ENCODE peak calls at places on chromosomes 13 and 19, in ten cellular contexts. K is uterus, T is left ventricle myocardium inferior, A is OCI-LY7, I is breast epithelium, E is right atrium auricular region, C is PC-3, D is tibial nerve, S is IMR-90, L is gastrocnemius medialis. R is an unnamed sample.

GRCh38 chr13:33514362-33514761 is 228.8 kb upstream of the STARD13 start:
- DNase-seq in K (no peak), T (no peak), A (peak), I (no peak), E (no peak), C (peak), D (no peak), S (no peak), L (no peak), R (no peak)

GRCh38 chr19:55251296-55252081 is 7.3 kb downstream of the PPP6R1 start:
- DNase-seq in K (no peak), T (no peak), A (peak), I (no peak), E (no peak), C (peak), D (no peak), S (peak), L (no peak), R (peak)

GRCh38 chr19:35088514-35088913 is 27.1 kb upstream of the FXYD3 start:
- DNase-seq in K (no peak), T (no peak), A (peak), I (no peak), E (no peak), C (peak), D (no peak), S (peak), L (no peak), R (peak)

GRCh38 chr13:27868639-27869435 is 51.0 kb upstream of the PDX1 start:
- DNase-seq in K (no peak), T (no peak), A (peak), I (no peak), E (no peak), C (peak), D (no peak), S (peak), L (no peak), R (peak)

GRCh38 chr13:114142640-114143490 is 10.4 kb upstream of the RASA3 start:
- DNase-seq in K (no peak), T (no peak), A (peak), I (no peak), E (no peak), C (no peak), D (no peak), S (peak), L (no peak), R (no peak)

GRCh38 chr13:44693156-44693826 is 117.2 kb upstream of the TSC22D1 start:
- DNase-seq in K (no peak), T (no peak), A (no peak), I (no peak), E (no peak), C (no peak), D (no peak), S (no peak), L (no peak), R (no peak)

GRCh38 chr19:50427997-50428425 is 4.7 kb upstream of the MYBPC2 start:
- DNase-seq in K (peak), T (peak), A (peak), I (peak), E (peak), C (no peak), D (peak), S (peak), L (peak), R (peak)

GRCh38 chr13:50512602-50513527 is 330.6 kb downstream of the DLEU7 start:
- DNase-seq in K (peak), T (peak), A (peak), I (peak), E (peak), C (peak), D (peak), S (peak), L (peak), R (peak)

GRCh38 chr13:59303433-59303832 is 860.3 kb downstream of the DIAPH3 start:
- DNase-seq in K (no peak), T (no peak), A (no peak), I (no peak), E (no peak), C (no peak), D (no peak), S (no peak), L (no peak), R (no peak)

GRCh38 chr13:30181856-30182651 is 125.3 kb downstream of the KATNAL1 start:
- DNase-seq in K (no peak), T (no peak), A (no peak), I (no peak), E (no peak), C (no peak), D (no peak), S (no peak), L (no peak), R (no peak)

GRCh38 chr19:13881692-13882418 is 4.9 kb downstream of the NANOS3 start:
- DNase-seq in K (no peak), T (no peak), A (no peak), I (peak), E (no peak), C (no peak), D (no peak), S (peak), L (no peak), R (no peak)

GRCh38 chr19:35813043-35813890 is 622 bp upstream of the PRODH2 start:
- DNase-seq in K (no peak), T (no peak), A (no peak), I (no peak), E (no peak), C (no peak), D (no peak), S (no peak), L (no peak), R (no peak)

GRCh38 chr19:51440846-51441409 is 17.3 kb downstream of the SIGLEC8 start:
- DNase-seq in K (no peak), T (no peak), A (no peak), I (no peak), E (no peak), C (peak), D (no peak), S (no peak), L (no peak), R (no peak)

GRCh38 chr13:20090349-20090748 is 70.5 kb downstream of the GJA3 start:
- DNase-seq in K (no peak), T (no peak), A (no peak), I (no peak), E (no peak), C (peak), D (no peak), S (no peak), L (no peak), R (no peak)

GRCh38 chr13:35906636-35907035 is 224.5 kb downstream of the DCLK1 start:
- DNase-seq in K (no peak), T (no peak), A (no peak), I (no peak), E (no peak), C (no peak), D (no peak), S (no peak), L (no peak), R (no peak)

GRCh38 chr13:20294497-20294896 is 62.4 kb upstream of the GJB6 start:
- DNase-seq in K (no peak), T (no peak), A (no peak), I (no peak), E (no peak), C (peak), D (no peak), S (no peak), L (no peak), R (no peak)

GRCh38 chr13:70189981-70190380 is 81.7 kb upstream of the KLHL1 start:
- DNase-seq in K (no peak), T (no peak), A (no peak), I (no peak), E (no peak), C (no peak), D (no peak), S (no peak), L (no peak), R (no peak)

GRCh38 chr19:4369888-4370260 is 26.5 kb downstream of the MPND start:
- DNase-seq in K (no peak), T (no peak), A (peak), I (no peak), E (no peak), C (no peak), D (no peak), S (peak), L (peak), R (no peak)

GRCh38 chr19:5230730-5231555 is 109.7 kb downstream of the PTPRS start:
- DNase-seq in K (no peak), T (no peak), A (no peak), I (no peak), E (no peak), C (no peak), D (no peak), S (no peak), L (no peak), R (no peak)

GRCh38 chr13:113555141-113555540 is 29.4 kb upstream of the TFDP1 start:
- DNase-seq in K (no peak), T (no peak), A (no peak), I (no peak), E (peak), C (no peak), D (no peak), S (no peak), L (no peak), R (no peak)

GRCh38 chr19:2327773-2328400 is 499 bp downstream of the LSM7 start:
- DNase-seq in K (no peak), T (no peak), A (peak), I (no peak), E (no peak), C (peak), D (peak), S (peak), L (no peak), R (peak)

GRCh38 chr19:35665157-35665556 is 1.2 kb upstream of the UPK1A start:
- DNase-seq in K (no peak), T (no peak), A (no peak), I (no peak), E (no peak), C (no peak), D (no peak), S (no peak), L (no peak), R (no peak)

GRCh38 chr13:96052655-96053002 is 572 bp downstream of the UGGT2 start:
- DNase-seq in K (no peak), T (no peak), A (no peak), I (no peak), E (no peak), C (peak), D (no peak), S (peak), L (no peak), R (peak)

GRCh38 chr13:24921003-24921402 is 157.0 kb downstream of the RNF17 start:
- DNase-seq in K (no peak), T (no peak), A (no peak), I (no peak), E (no peak), C (peak), D (no peak), S (no peak), L (no peak), R (no peak)

GRCh38 chr19:28468701-28469459 is 744.1 kb downstream of the UQCRFS1 start:
- DNase-seq in K (no peak), T (no peak), A (peak), I (no peak), E (no peak), C (peak), D (no peak), S (no peak), L (peak), R (peak)

GRCh38 chr19:42619271-42619670 is 24.5 kb upstream of the CEACAM8 start:
- DNase-seq in K (no peak), T (no peak), A (no peak), I (no peak), E (no peak), C (no peak), D (no peak), S (no peak), L (no peak), R (no peak)

GRCh38 chr19:46633130-46633529 is 2.9 kb downstream of the GNG8 start:
- DNase-seq in K (no peak), T (no peak), A (no peak), I (no peak), E (no peak), C (no peak), D (no peak), S (no peak), L (no peak), R (no peak)

GRCh38 chr19:3360494-3361383 is 5.6 kb upstream of the NFIC start:
- DNase-seq in K (no peak), T (peak), A (peak), I (peak), E (peak), C (peak), D (no peak), S (no peak), L (peak), R (no peak)

GRCh38 chr19:31985001-31985605 is 360.3 kb upstream of the ZNF507 start:
- DNase-seq in K (no peak), T (no peak), A (no peak), I (no peak), E (no peak), C (no peak), D (peak), S (no peak), L (no peak), R (no peak)

GRCh38 chr13:99083976-99084375 is 106.1 kb upstream of the DOCK9 start:
- DNase-seq in K (no peak), T (no peak), A (peak), I (no peak), E (no peak), C (no peak), D (no peak), S (no peak), L (no peak), R (no peak)
- H3K27ac ChIP-seq in K (no peak), T (peak), A (peak), I (no peak), E (no peak), C (no peak), D (no peak), S (no peak), L (no peak), R (no peak)

DNA sequence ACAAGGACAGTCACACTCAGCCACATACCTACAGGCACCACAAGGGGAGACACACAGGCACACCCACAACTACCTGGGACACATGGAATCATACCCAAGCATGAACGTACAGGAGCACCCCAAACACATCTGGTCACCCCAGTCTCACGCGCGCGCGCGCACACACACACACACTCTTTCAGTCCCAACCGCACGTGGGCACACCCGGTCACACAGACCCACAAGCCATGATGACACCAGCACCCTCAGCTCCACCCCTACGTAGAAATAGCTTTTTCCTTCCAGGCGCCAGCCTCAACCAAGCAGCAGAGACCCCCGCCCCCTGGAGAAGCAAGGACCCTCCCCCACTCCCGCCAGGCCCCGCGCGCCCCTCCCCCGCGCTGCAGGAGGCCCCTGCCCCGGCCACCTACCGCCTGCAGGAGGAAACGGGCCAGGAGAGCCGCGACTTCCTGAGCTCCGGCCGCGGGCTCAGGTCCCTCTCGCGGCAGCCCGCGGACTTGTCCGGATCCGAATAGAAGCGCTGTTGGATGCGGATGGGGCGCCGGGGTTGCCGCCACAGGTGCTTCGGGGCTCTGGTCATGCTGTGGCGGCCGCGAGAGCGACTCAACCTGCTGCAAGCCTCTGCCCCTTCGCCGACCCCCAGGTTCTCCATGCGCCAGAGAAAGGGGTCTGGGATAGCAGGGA is 6.4 kb upstream of the PDE4C start:
- DNase-seq in K (no peak), T (no peak), A (no peak), I (no peak), E (no peak), C (no peak), D (no peak), S (no peak), L (no peak), R (no peak)
- TF ChIP-seq CTCF in K (no peak), T (no peak), A (no peak), I (no peak), E (no peak), C (no peak), D (no peak), S (peak), L (no peak), R (peak)

DNA sequence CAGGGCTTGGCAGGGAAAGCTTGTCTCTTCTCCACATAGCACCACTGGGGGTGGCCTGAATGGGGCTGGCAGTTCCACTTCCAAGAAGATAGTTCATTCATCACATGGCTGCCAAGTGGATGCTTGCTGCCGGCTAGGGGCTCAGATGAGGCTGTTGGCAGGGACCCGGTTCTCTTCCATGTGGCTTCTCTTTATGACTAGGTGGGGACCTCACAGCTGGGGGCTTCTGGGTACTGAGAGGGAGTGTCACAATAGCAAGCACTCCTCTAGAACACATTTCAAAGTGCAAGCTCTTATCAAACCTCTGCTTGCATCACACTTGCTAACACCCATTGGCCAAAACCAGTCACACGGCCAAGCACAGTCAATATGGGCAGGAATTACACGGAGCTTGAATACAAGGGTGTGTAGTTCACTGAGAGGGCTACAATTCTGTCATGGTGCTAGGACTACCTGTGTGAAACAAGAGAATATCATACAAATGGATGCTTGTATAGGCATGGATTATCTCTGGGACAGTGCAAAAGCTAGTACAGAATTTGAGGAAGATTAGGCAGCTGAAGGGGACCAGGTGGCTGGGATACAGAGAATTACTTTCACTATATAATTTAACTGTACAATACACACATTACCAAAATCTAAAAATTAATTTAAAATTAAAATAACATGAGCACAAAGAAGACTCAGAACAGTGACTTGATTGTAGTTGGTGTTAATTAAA is 32.3 kb downstream of the ATP7B start:
- DNase-seq in K (no peak), T (no peak), A (no peak), I (no peak), E (no peak), C (no peak), D (no peak), S (no peak), L (no peak), R (no peak)
- H3K27ac ChIP-seq in K (no peak), T (no peak), A (no peak), I (no peak), E (no peak), C (no peak), D (no peak), S (no peak), L (no peak), R (no peak)

GRCh38 chr13:43116242-43116641 is 92.9 kb downstream of the DNAJC15 start:
- DNase-seq in K (no peak), T (no peak), A (no peak), I (no peak), E (no peak), C (no peak), D (no peak), S (no peak), L (no peak), R (no peak)
- TF ChIP-seq CTCF in K (no peak), T (no peak), A (peak), I (no peak), E (no peak), C (peak), D (no peak), S (no peak), L (no peak), R (no peak)

GRCh38 chr19:39181500-39182173 is 15.1 kb upstream of the NCCRP1 start:
- DNase-seq in K (no peak), T (no peak), A (no peak), I (no peak), E (no peak), C (no peak), D (no peak), S (no peak), L (no peak), R (no peak)

GRCh38 chr19:39182174-39182505 is 14.6 kb upstream of the NCCRP1 start:
- DNase-seq in K (no peak), T (no peak), A (no peak), I (no peak), E (no peak), C (no peak), D (no peak), S (no peak), L (no peak), R (no peak)

GRCh38 chr19:39178296-39179006 is 18.3 kb upstream of the NCCRP1 start:
- DNase-seq in K (no peak), T (no peak), A (no peak), I (no peak), E (no peak), C (no peak), D (no peak), S (no peak), L (no peak), R (no peak)

GRCh38 chr19:39179754-39180153 is 17.0 kb upstream of the NCCRP1 start:
- DNase-seq in K (no peak), T (no peak), A (no peak), I (no peak), E (no peak), C (no peak), D (no peak), S (no peak), L (no peak), R (no peak)

GRCh38 chr19:39180749-39181148 is 16.0 kb upstream of the NCCRP1 start:
- DNase-seq in K (no peak), T (no peak), A (no peak), I (no peak), E (no peak), C (no peak), D (no peak), S (no peak), L (no peak), R (no peak)
- H3K27ac ChIP-seq in K (no peak), T (no peak), A (no peak), I (no peak), E (no peak), C (no peak), D (no peak), S (no peak), L (no peak), R (no peak)

R was measured in brain microvascular endothelial cell.